ENCODE peak calls at places on chromosomes 5 and 9, in ten cellular contexts. L, V, Q, T, P, J, K, Y, M and S are unnamed samples.

GRCh38 chr5:178371362-178372090 is 138.9 kb upstream of the PHYKPL start:
- DNase-seq in L (no peak), V (no peak), Q (no peak), T (no peak), P (no peak), J (no peak), K (no peak), Y (no peak), M (no peak), S (no peak)

GRCh38 chr5:56310711-56311204 is 77.6 kb upstream of the ANKRD55 start:
- DNase-seq in L (no peak), V (no peak), Q (no peak), T (no peak), P (no peak), J (no peak), K (no peak), Y (no peak), M (peak), S (no peak)

GRCh38 chr5:115815693-115816225 is 700 bp downstream of the CDO1 start:
- DNase-seq in L (no peak), V (peak), Q (no peak), T (peak), P (peak), J (peak), K (no peak), Y (no peak), M (no peak), S (no peak)

GRCh38 chr5:537621-538071 is 13.4 kb upstream of the SLC9A3 start:
- DNase-seq in L (no peak), V (no peak), Q (no peak), T (no peak), P (no peak), J (no peak), K (no peak), Y (no peak), M (no peak), S (no peak)

GRCh38 chr9:120891255-120891954 is 14.4 kb upstream of the PHF19 start:
- DNase-seq in L (no peak), V (no peak), Q (no peak), T (no peak), P (no peak), J (no peak), K (no peak), Y (no peak), M (no peak), S (no peak)

GRCh38 chr9:82275531-82275930 is 287.0 kb downstream of the SPATA31D1 start:
- DNase-seq in L (no peak), V (no peak), Q (no peak), T (no peak), P (no peak), J (no peak), K (no peak), Y (no peak), M (no peak), S (no peak)

GRCh38 chr9:135036861-135037465 is 50.5 kb upstream of the OLFM1 start:
- DNase-seq in L (no peak), V (no peak), Q (no peak), T (no peak), P (no peak), J (no peak), K (peak), Y (no peak), M (no peak), S (no peak)

GRCh38 chr5:14595189-14595588 is 13.6 kb downstream of the OTULINL start:
- DNase-seq in L (no peak), V (peak), Q (no peak), T (no peak), P (no peak), J (no peak), K (no peak), Y (no peak), M (no peak), S (no peak)

GRCh38 chr9:135476981-135477380 is 2.6 kb upstream of the PPP1R26 start:
- DNase-seq in L (no peak), V (no peak), Q (peak), T (no peak), P (no peak), J (no peak), K (no peak), Y (no peak), M (peak), S (no peak)

GRCh38 chr5:97167435-97167834 is 15.6 kb downstream of the RIOK2 start:
- DNase-seq in L (no peak), V (peak), Q (no peak), T (no peak), P (no peak), J (no peak), K (no peak), Y (no peak), M (no peak), S (no peak)

GRCh38 chr9:116000748-116001329 is 152.8 kb upstream of the PAPPA start:
- DNase-seq in L (peak), V (peak), Q (no peak), T (peak), P (peak), J (peak), K (no peak), Y (no peak), M (no peak), S (no peak)

GRCh38 chr9:93820667-93821306 is 134.4 kb downstream of the BARX1 start:
- DNase-seq in L (peak), V (no peak), Q (no peak), T (no peak), P (no peak), J (peak), K (no peak), Y (no peak), M (no peak), S (no peak)

GRCh38 chr9:127762111-127762676 is 16.3 kb downstream of the SH2D3C start:
- DNase-seq in L (no peak), V (no peak), Q (no peak), T (peak), P (peak), J (no peak), K (no peak), Y (no peak), M (no peak), S (no peak)

GRCh38 chr5:2017540-2018389 is 135.0 kb upstream of the IRX4 start:
- DNase-seq in L (peak), V (peak), Q (no peak), T (peak), P (peak), J (peak), K (no peak), Y (no peak), M (peak), S (no peak)

GRCh38 chr9:92097997-92098482 is 17.2 kb downstream of the SPTLC1 start:
- DNase-seq in L (no peak), V (no peak), Q (peak), T (peak), P (peak), J (peak), K (no peak), Y (no peak), M (peak), S (peak)

DNA sequence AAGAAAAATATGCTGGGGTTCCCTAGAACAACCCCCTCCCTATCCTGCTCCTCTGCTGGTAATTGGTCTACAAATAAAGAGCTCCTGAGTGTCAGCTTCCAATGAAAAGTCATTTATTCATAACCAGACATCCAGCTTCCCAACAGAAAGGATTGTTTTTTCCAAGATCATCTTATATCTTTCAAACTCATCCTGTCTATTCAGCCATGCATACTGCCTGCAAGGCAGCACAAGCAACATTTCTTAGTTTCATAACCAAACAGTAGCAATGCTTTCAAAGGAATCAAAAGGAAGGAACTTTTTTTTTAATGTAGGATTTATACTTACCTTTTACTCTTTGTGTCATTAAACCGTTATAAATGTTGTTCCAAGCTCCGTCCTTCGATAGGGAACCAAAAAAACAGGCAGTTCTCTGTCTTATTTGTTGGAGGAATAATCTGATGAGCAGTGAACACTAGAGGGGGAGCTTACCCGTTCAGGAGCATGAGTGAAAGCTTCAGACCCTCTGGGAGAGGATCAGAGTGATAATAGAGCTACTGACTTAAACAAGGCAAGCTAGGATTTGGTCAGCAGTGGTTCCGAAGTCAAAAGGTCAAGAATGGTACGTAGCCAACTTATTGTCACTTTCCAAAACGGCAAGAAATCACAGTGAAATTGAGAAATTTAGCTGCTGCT is 893.1 kb downstream of the NR2F1-AS1 start:
- DNase-seq in L (peak), V (no peak), Q (peak), T (no peak), P (no peak), J (no peak), K (no peak), Y (peak), M (peak), S (no peak)
- TF ChIP-seq CTCF in L (peak), V (no peak), Q (no peak), T (no peak), P (no peak), J (no peak), K (peak), Y (peak), M (peak), S (no peak)

DNA sequence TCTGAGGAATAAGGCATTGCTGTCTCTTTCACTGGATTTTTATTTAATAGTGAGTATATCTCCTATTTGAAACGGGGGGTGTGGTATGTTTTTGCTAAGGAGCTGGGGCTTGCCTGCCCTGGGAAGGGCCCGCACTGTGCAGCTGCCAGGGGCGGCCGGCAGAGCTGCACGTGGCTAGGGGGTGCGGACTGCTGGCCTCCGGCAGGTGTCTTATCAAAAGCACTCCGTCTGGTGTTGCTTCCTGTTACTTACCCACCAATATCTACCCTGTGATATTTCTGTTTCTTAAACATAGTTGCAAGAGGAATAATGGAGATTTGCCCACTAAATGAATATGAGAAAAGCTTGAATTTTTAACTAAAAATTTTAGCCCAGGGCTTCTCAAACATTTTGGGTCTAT is 232.0 kb downstream of the IRX1 start:
- DNase-seq in L (no peak), V (no peak), Q (no peak), T (no peak), P (no peak), J (no peak), K (no peak), Y (no peak), M (no peak), S (no peak)
- TF ChIP-seq CTCF in L (no peak), V (no peak), Q (no peak), T (no peak), P (no peak), J (no peak), K (no peak), Y (no peak), M (no peak), S (no peak)

GRCh38 chr5:53067641-53068040 is 41.9 kb downstream of the MOCS2 start:
- DNase-seq in L (no peak), V (no peak), Q (no peak), T (no peak), P (no peak), J (no peak), K (no peak), Y (no peak), M (peak), S (no peak)
- TF ChIP-seq CTCF in L (no peak), V (no peak), Q (no peak), T (no peak), P (no peak), J (no peak), K (no peak), Y (no peak), M (no peak), S (no peak)

DNA sequence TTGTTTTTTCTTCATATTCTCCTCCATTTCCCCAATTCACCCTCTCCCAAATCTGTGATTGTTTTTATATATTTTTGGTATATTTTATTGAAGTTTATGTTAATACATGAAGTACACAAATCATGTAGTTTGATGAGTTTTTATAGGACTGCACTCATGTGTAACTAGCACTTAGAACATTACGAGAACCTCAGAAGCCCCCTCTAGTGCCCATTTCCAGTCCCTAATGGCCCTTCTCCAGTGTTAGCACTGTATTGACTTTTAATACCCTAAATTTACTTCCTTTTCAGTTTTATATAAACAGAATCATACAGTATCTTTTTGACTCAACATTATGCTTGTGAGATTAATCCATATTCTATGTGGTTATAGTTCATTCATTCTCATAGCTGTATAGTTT is 18.5 kb upstream of the FKTN start:
- DNase-seq in L (peak), V (no peak), Q (no peak), T (no peak), P (no peak), J (no peak), K (no peak), Y (no peak), M (no peak), S (no peak)
- TF ChIP-seq CTCF in L (peak), V (no peak), Q (no peak), T (no peak), P (no peak), J (no peak), K (peak), Y (no peak), M (no peak), S (no peak)

GRCh38 chr5:89156226-89156625 is 273.2 kb upstream of the MEF2C start:
- DNase-seq in L (no peak), V (no peak), Q (no peak), T (no peak), P (no peak), J (no peak), K (no peak), Y (no peak), M (no peak), S (no peak)
- TF ChIP-seq CTCF in L (no peak), V (no peak), Q (no peak), T (no peak), P (no peak), J (no peak), K (no peak), Y (no peak), M (no peak), S (no peak)